ENCODE peak calls at places on chromosomes 6 and 20, in five cellular contexts. X is stimulated activated CD4-positive, alpha-beta T cell treated with anti-CD3 and anti-CD28 coated beads, Interleukin-12 subunit alpha, Interleukin-12 subunit beta, amount 100 ng/mL, for 24 hours; I is activated gamma-delta T cell; H is effector memory CD4-positive, alpha-beta T cell; G is cardiac fibroblast. B is an unnamed sample.

GRCh38 chr6:5053864-5054426 is 31.2 kb upstream of the PPP1R3G start:
- DNase-seq in X (no peak), G (no peak), I (no peak), H (no peak), B (no peak)

GRCh38 chr6:128173290-128173689 is 272.4 kb upstream of the THEMIS start:
- DNase-seq in G (no peak), X (no peak), H (no peak), I (no peak), B (no peak)

GRCh38 chr20:10603971-10604864 is 69.6 kb downstream of the JAG1 start:
- DNase-seq in X (no peak), H (no peak), G (peak), I (no peak), B (peak)

GRCh38 chr6:71444222-71444621 is 155.6 kb downstream of the OGFRL1 start:
- DNase-seq in I (no peak), H (no peak), G (peak), X (no peak), B (no peak)

GRCh38 chr6:117317261-117317660 is 51.9 kb downstream of the VGLL2 start:
- DNase-seq in I (no peak), X (no peak), G (peak), H (no peak), B (no peak)

GRCh38 chr6:3501826-3502505 is 45.1 kb upstream of the SLC22A23 start:
- DNase-seq in H (no peak), I (no peak), X (no peak), G (no peak), B (no peak)

GRCh38 chr20:38940644-38941043 is 14.4 kb downstream of the FAM83D start:
- DNase-seq in G (no peak), I (no peak), H (no peak), X (no peak), B (no peak)

GRCh38 chr6:109595998-109596397 is 95.0 kb downstream of the AK9 start:
- DNase-seq in X (no peak), I (no peak), G (peak), H (no peak), B (no peak)

GRCh38 chr6:169849396-169849795 is 98.0 kb downstream of the ERMARD start:
- DNase-seq in X (no peak), G (no peak), I (no peak), H (no peak), B (peak)

GRCh38 chr6:38162493-38163185 is 343.1 kb downstream of the ZFAND3 start:
- DNase-seq in I (no peak), H (no peak), G (no peak), X (no peak), B (no peak)

GRCh38 chr6:45507156-45507555 is 129.4 kb upstream of the SUPT3H start:
- DNase-seq in I (no peak), H (no peak), G (no peak), X (no peak), B (no peak)

GRCh38 chr6:15365273-15365687 is 119.4 kb downstream of the JARID2 start:
- DNase-seq in G (peak), H (peak), X (peak), I (no peak), B (peak)

GRCh38 chr20:1001116-1001515 is 995 bp downstream of the RSPO4 start:
- DNase-seq in H (no peak), I (no peak), G (no peak), X (no peak), B (no peak)

GRCh38 chr6:132115714-132116366 is 164.7 kb upstream of the CCN2 start:
- DNase-seq in X (no peak), G (peak), I (no peak), H (no peak), B (no peak)

GRCh38 chr20:1657556-1658334 is at the start of gene SIRPG:
- DNase-seq in X (no peak), I (no peak), G (no peak), H (no peak), B (no peak)

GRCh38 chr6:13873288-13874190 is 51.2 kb upstream of the RNF182 start:
- DNase-seq in X (peak), I (peak), H (peak), G (peak), B (no peak)

B was measured in coronary artery.